ENCODE peak calls at places on chromosomes 11 and 22, in nine cellular contexts. One of them, this sample, is unnamed.

GRCh38 chr11:66015094-66015881 is 3.5 kb downstream of the CST6 start:
- DNase-seq in body of pancreas: no peak
- DNase-seq in CD4-positive, alpha-beta T cell: no peak
- DNase-seq in lower leg skin: no peak
- DNase-seq in NCI-H2029: no peak
- DNase-seq in astrocyte: peak; percentile 16
- DNase-seq in GM19239: no peak
- DNase-seq in fibroblast of gingiva: peak; percentile 68
- DNase-seq in epithelial cell of esophagus: no peak
- DNase-seq in this sample: peak; percentile 83

GRCh38 chr22:39215430-39216142 is 29.2 kb downstream of the PDGFB start:
- DNase-seq in body of pancreas: no peak
- DNase-seq in CD4-positive, alpha-beta T cell: peak; percentile 37
- DNase-seq in lower leg skin: no peak
- DNase-seq in NCI-H2029: no peak
- DNase-seq in astrocyte: no peak
- DNase-seq in GM19239: no peak
- DNase-seq in fibroblast of gingiva: no peak
- DNase-seq in epithelial cell of esophagus: no peak
- DNase-seq in this sample: no peak

GRCh38 chr11:45624095-45624494 is 41.3 kb downstream of the CHST1 start:
- DNase-seq in body of pancreas: no peak
- DNase-seq in CD4-positive, alpha-beta T cell: no peak
- DNase-seq in lower leg skin: no peak
- DNase-seq in NCI-H2029: no peak
- DNase-seq in astrocyte: no peak
- DNase-seq in GM19239: no peak
- DNase-seq in fibroblast of gingiva: no peak
- DNase-seq in epithelial cell of esophagus: no peak
- DNase-seq in this sample: no peak

GRCh38 chr11:34682822-34683221 is 61.9 kb downstream of the EHF start:
- DNase-seq in body of pancreas: no peak
- DNase-seq in CD4-positive, alpha-beta T cell: no peak
- DNase-seq in lower leg skin: no peak
- DNase-seq in NCI-H2029: no peak
- DNase-seq in astrocyte: peak; percentile 56
- DNase-seq in GM19239: no peak
- DNase-seq in fibroblast of gingiva: no peak
- DNase-seq in epithelial cell of esophagus: peak; percentile 80
- DNase-seq in this sample: peak; percentile 4

GRCh38 chr11:9314291-9315077 is at the start of gene TMEM41B:
- DNase-seq in body of pancreas: peak; percentile 99
- DNase-seq in CD4-positive, alpha-beta T cell: peak; percentile 99
- DNase-seq in lower leg skin: peak; percentile 96
- DNase-seq in NCI-H2029: peak; percentile 99
- DNase-seq in astrocyte: peak; percentile 98
- DNase-seq in GM19239: peak; percentile 98
- DNase-seq in fibroblast of gingiva: peak; percentile 98
- DNase-seq in epithelial cell of esophagus: peak; percentile 99
- DNase-seq in this sample: peak; percentile 100

GRCh38 chr22:45582236-45582954 is 79.7 kb downstream of the FBLN1 start:
- DNase-seq in body of pancreas: no peak
- DNase-seq in CD4-positive, alpha-beta T cell: no peak
- DNase-seq in lower leg skin: no peak
- DNase-seq in NCI-H2029: no peak
- DNase-seq in astrocyte: no peak
- DNase-seq in GM19239: no peak
- DNase-seq in fibroblast of gingiva: no peak
- DNase-seq in epithelial cell of esophagus: no peak
- DNase-seq in this sample: no peak

GRCh38 chr11:77322506-77322905 is 21.0 kb upstream of the GDPD4 start:
- DNase-seq in body of pancreas: peak; percentile 81
- DNase-seq in CD4-positive, alpha-beta T cell: no peak
- DNase-seq in lower leg skin: no peak
- DNase-seq in NCI-H2029: no peak
- DNase-seq in astrocyte: peak; percentile 95
- DNase-seq in GM19239: no peak
- DNase-seq in fibroblast of gingiva: peak; percentile 90
- DNase-seq in epithelial cell of esophagus: no peak
- DNase-seq in this sample: no peak

GRCh38 chr11:42234381-42235035 is 775.1 kb upstream of the LRRC4C start:
- DNase-seq in body of pancreas: no peak
- DNase-seq in CD4-positive, alpha-beta T cell: no peak
- DNase-seq in lower leg skin: no peak
- DNase-seq in NCI-H2029: no peak
- DNase-seq in astrocyte: peak; percentile 98
- DNase-seq in GM19239: no peak
- DNase-seq in fibroblast of gingiva: no peak
- DNase-seq in epithelial cell of esophagus: no peak
- DNase-seq in this sample: no peak

GRCh38 chr11:206516-207212 is 535 bp downstream of the BET1L start:
- DNase-seq in body of pancreas: peak; percentile 40
- DNase-seq in CD4-positive, alpha-beta T cell: peak; percentile 41
- DNase-seq in lower leg skin: peak; percentile 19
- DNase-seq in NCI-H2029: no peak
- DNase-seq in astrocyte: no peak
- DNase-seq in GM19239: peak; percentile 32
- DNase-seq in fibroblast of gingiva: no peak
- DNase-seq in epithelial cell of esophagus: no peak
- DNase-seq in this sample: no peak

GRCh38 chr11:110219011-110219785 is 77.2 kb downstream of the RDX start:
- DNase-seq in body of pancreas: no peak
- DNase-seq in CD4-positive, alpha-beta T cell: no peak
- DNase-seq in lower leg skin: no peak
- DNase-seq in NCI-H2029: no peak
- DNase-seq in astrocyte: peak; percentile 60
- DNase-seq in GM19239: no peak
- DNase-seq in fibroblast of gingiva: no peak
- DNase-seq in epithelial cell of esophagus: no peak
- DNase-seq in this sample: no peak

GRCh38 chr11:819129-819931 is 616 bp downstream of the PNPLA2 start:
- DNase-seq in body of pancreas: peak; percentile 96
- DNase-seq in CD4-positive, alpha-beta T cell: peak; percentile 94
- DNase-seq in lower leg skin: peak; percentile 86
- DNase-seq in NCI-H2029: peak; percentile 80
- DNase-seq in astrocyte: peak; percentile 47
- DNase-seq in GM19239: peak; percentile 88
- DNase-seq in fibroblast of gingiva: peak; percentile 89
- DNase-seq in epithelial cell of esophagus: peak; percentile 92
- DNase-seq in this sample: peak; percentile 81

GRCh38 chr22:40411506-40411861 is 41.1 kb downstream of the SGSM3 start:
- DNase-seq in body of pancreas: no peak
- DNase-seq in CD4-positive, alpha-beta T cell: no peak
- DNase-seq in lower leg skin: no peak
- DNase-seq in NCI-H2029: no peak
- DNase-seq in astrocyte: no peak
- DNase-seq in GM19239: no peak
- DNase-seq in fibroblast of gingiva: no peak
- DNase-seq in epithelial cell of esophagus: no peak
- DNase-seq in this sample: no peak

GRCh38 chr22:45552580-45553332 is 50.1 kb downstream of the FBLN1 start:
- DNase-seq in body of pancreas: peak; percentile 37
- DNase-seq in CD4-positive, alpha-beta T cell: no peak
- DNase-seq in lower leg skin: no peak
- DNase-seq in NCI-H2029: no peak
- DNase-seq in astrocyte: peak; percentile 95
- DNase-seq in GM19239: no peak
- DNase-seq in fibroblast of gingiva: peak; percentile 94
- DNase-seq in epithelial cell of esophagus: peak; percentile 24
- DNase-seq in this sample: no peak

GRCh38 chr22:30636226-30637077 is 871 bp downstream of the SLC35E4 start:
- DNase-seq in body of pancreas: peak; percentile 45
- DNase-seq in CD4-positive, alpha-beta T cell: peak; percentile 43
- DNase-seq in lower leg skin: peak; percentile 18
- DNase-seq in NCI-H2029: peak; percentile 1
- DNase-seq in astrocyte: peak; percentile 6
- DNase-seq in GM19239: no peak
- DNase-seq in fibroblast of gingiva: peak; percentile 12
- DNase-seq in epithelial cell of esophagus: peak; percentile 27
- DNase-seq in this sample: no peak

This sample was measured in HTR-8/SVneo.